ENCODE peak calls at places on chromosomes 7 and 10, in nine cellular contexts. One of them, this sample, is unnamed.

GRCh38 chr10:100812978-100813377 is 67.6 kb downstream of the PAX2 start:
- DNase-seq in iris pigment epithelial cell: no peak
- DNase-seq in A549: no peak
- DNase-seq in erythroblast: no peak
- DNase-seq in activated CD4-positive, alpha-beta T cell treated with anti-CD3 and anti-CD28 coated beads, Interleukin-2, amount 10 ng/mL, durations not matched to agents 7 days and 5 days: no peak
- DNase-seq in heart right ventricle: no peak
- DNase-seq in cardiac septum: no peak
- DNase-seq in pancreas: no peak
- DNase-seq in neural progenitor cell: no peak
- DNase-seq in this sample: no peak

GRCh38 chr10:121288011-121288410 is 310.2 kb downstream of the FGFR2 start:
- DNase-seq in heart right ventricle: no peak
- DNase-seq in erythroblast: no peak
- DNase-seq in activated CD4-positive, alpha-beta T cell treated with anti-CD3 and anti-CD28 coated beads, Interleukin-2, amount 10 ng/mL, durations not matched to agents 7 days and 5 days: no peak
- DNase-seq in pancreas: no peak
- DNase-seq in cardiac septum: no peak
- DNase-seq in iris pigment epithelial cell: no peak
- DNase-seq in A549: no peak
- DNase-seq in neural progenitor cell: no peak
- DNase-seq in this sample: no peak

GRCh38 chr10:78894841-78895195 is 173.9 kb upstream of the ZMIZ1 start:
- DNase-seq in neural progenitor cell: no peak
- DNase-seq in heart right ventricle: no peak
- DNase-seq in pancreas: no peak
- DNase-seq in cardiac septum: peak
- DNase-seq in erythroblast: no peak
- DNase-seq in iris pigment epithelial cell: no peak
- DNase-seq in A549: no peak
- DNase-seq in activated CD4-positive, alpha-beta T cell treated with anti-CD3 and anti-CD28 coated beads, Interleukin-2, amount 10 ng/mL, durations not matched to agents 7 days and 5 days: no peak
- DNase-seq in this sample: no peak

GRCh38 chr10:103556383-103557007 is 63.0 kb downstream of the NEURL1 start:
- DNase-seq in A549: no peak
- DNase-seq in cardiac septum: no peak
- DNase-seq in neural progenitor cell: no peak
- DNase-seq in erythroblast: no peak
- DNase-seq in activated CD4-positive, alpha-beta T cell treated with anti-CD3 and anti-CD28 coated beads, Interleukin-2, amount 10 ng/mL, durations not matched to agents 7 days and 5 days: no peak
- DNase-seq in pancreas: no peak
- DNase-seq in iris pigment epithelial cell: no peak
- DNase-seq in heart right ventricle: no peak
- DNase-seq in this sample: no peak

GRCh38 chr10:67603086-67603485 is 92.9 kb downstream of the CTNNA3 start:
- DNase-seq in cardiac septum: no peak
- DNase-seq in neural progenitor cell: no peak
- DNase-seq in A549: no peak
- DNase-seq in pancreas: no peak
- DNase-seq in heart right ventricle: no peak
- DNase-seq in iris pigment epithelial cell: no peak
- DNase-seq in activated CD4-positive, alpha-beta T cell treated with anti-CD3 and anti-CD28 coated beads, Interleukin-2, amount 10 ng/mL, durations not matched to agents 7 days and 5 days: no peak
- DNase-seq in erythroblast: no peak
- DNase-seq in this sample: no peak

GRCh38 chr10:24951201-24952145 is 933 bp downstream of the PRTFDC1 start:
- DNase-seq in erythroblast: peak
- DNase-seq in cardiac septum: no peak
- DNase-seq in activated CD4-positive, alpha-beta T cell treated with anti-CD3 and anti-CD28 coated beads, Interleukin-2, amount 10 ng/mL, durations not matched to agents 7 days and 5 days: no peak
- DNase-seq in heart right ventricle: no peak
- DNase-seq in A549: peak
- DNase-seq in iris pigment epithelial cell: peak
- DNase-seq in neural progenitor cell: peak
- DNase-seq in pancreas: no peak
- DNase-seq in this sample: peak

GRCh38 chr10:9608592-9608991 is 1409.1 kb upstream of the CELF2 start:
- DNase-seq in iris pigment epithelial cell: peak
- DNase-seq in cardiac septum: no peak
- DNase-seq in neural progenitor cell: no peak
- DNase-seq in activated CD4-positive, alpha-beta T cell treated with anti-CD3 and anti-CD28 coated beads, Interleukin-2, amount 10 ng/mL, durations not matched to agents 7 days and 5 days: no peak
- DNase-seq in A549: no peak
- DNase-seq in heart right ventricle: no peak
- DNase-seq in pancreas: no peak
- DNase-seq in erythroblast: peak
- DNase-seq in this sample: no peak

GRCh38 chr10:73234695-73235094 is 12.4 kb downstream of the DNAJC9 start:
- DNase-seq in erythroblast: no peak
- DNase-seq in iris pigment epithelial cell: no peak
- DNase-seq in heart right ventricle: no peak
- DNase-seq in pancreas: no peak
- DNase-seq in activated CD4-positive, alpha-beta T cell treated with anti-CD3 and anti-CD28 coated beads, Interleukin-2, amount 10 ng/mL, durations not matched to agents 7 days and 5 days: no peak
- DNase-seq in neural progenitor cell: no peak
- DNase-seq in cardiac septum: no peak
- DNase-seq in A549: no peak
- DNase-seq in this sample: no peak

GRCh38 chr7:759569-759968 is 32.5 kb upstream of the PRKAR1B start:
- DNase-seq in activated CD4-positive, alpha-beta T cell treated with anti-CD3 and anti-CD28 coated beads, Interleukin-2, amount 10 ng/mL, durations not matched to agents 7 days and 5 days: no peak
- DNase-seq in cardiac septum: peak
- DNase-seq in A549: no peak
- DNase-seq in pancreas: no peak
- DNase-seq in iris pigment epithelial cell: no peak
- DNase-seq in erythroblast: no peak
- DNase-seq in heart right ventricle: no peak
- DNase-seq in neural progenitor cell: no peak
- DNase-seq in this sample: no peak

GRCh38 chr7:52114056-52114455 is 797.4 kb upstream of the COBL start:
- DNase-seq in iris pigment epithelial cell: no peak
- DNase-seq in erythroblast: no peak
- DNase-seq in A549: no peak
- DNase-seq in cardiac septum: no peak
- DNase-seq in pancreas: no peak
- DNase-seq in activated CD4-positive, alpha-beta T cell treated with anti-CD3 and anti-CD28 coated beads, Interleukin-2, amount 10 ng/mL, durations not matched to agents 7 days and 5 days: no peak
- DNase-seq in heart right ventricle: no peak
- DNase-seq in neural progenitor cell: no peak
- DNase-seq in this sample: no peak

GRCh38 chr10:96987842-96988175 is 155.7 kb downstream of the LCOR start:
- DNase-seq in A549: no peak
- DNase-seq in neural progenitor cell: no peak
- DNase-seq in erythroblast: no peak
- DNase-seq in iris pigment epithelial cell: no peak
- DNase-seq in heart right ventricle: no peak
- DNase-seq in pancreas: no peak
- DNase-seq in cardiac septum: no peak
- DNase-seq in activated CD4-positive, alpha-beta T cell treated with anti-CD3 and anti-CD28 coated beads, Interleukin-2, amount 10 ng/mL, durations not matched to agents 7 days and 5 days: no peak
- DNase-seq in this sample: no peak

GRCh38 chr7:17206354-17206905 is 92.0 kb upstream of the AHR start:
- DNase-seq in A549: peak
- DNase-seq in iris pigment epithelial cell: peak
- DNase-seq in erythroblast: peak
- DNase-seq in neural progenitor cell: no peak
- DNase-seq in activated CD4-positive, alpha-beta T cell treated with anti-CD3 and anti-CD28 coated beads, Interleukin-2, amount 10 ng/mL, durations not matched to agents 7 days and 5 days: no peak
- DNase-seq in pancreas: no peak
- DNase-seq in heart right ventricle: no peak
- DNase-seq in cardiac septum: no peak
- DNase-seq in this sample: no peak

GRCh38 chr7:37694208-37695080 is 10.9 kb downstream of the GPR141 start:
- DNase-seq in neural progenitor cell: peak
- DNase-seq in erythroblast: no peak
- DNase-seq in A549: no peak
- DNase-seq in iris pigment epithelial cell: no peak
- DNase-seq in activated CD4-positive, alpha-beta T cell treated with anti-CD3 and anti-CD28 coated beads, Interleukin-2, amount 10 ng/mL, durations not matched to agents 7 days and 5 days: no peak
- DNase-seq in heart right ventricle: peak
- DNase-seq in cardiac septum: peak
- DNase-seq in pancreas: no peak
- DNase-seq in this sample: no peak

GRCh38 chr10:117339569-117339968 is 35.7 kb downstream of the PDZD8 start:
- DNase-seq in erythroblast: peak
- DNase-seq in activated CD4-positive, alpha-beta T cell treated with anti-CD3 and anti-CD28 coated beads, Interleukin-2, amount 10 ng/mL, durations not matched to agents 7 days and 5 days: no peak
- DNase-seq in iris pigment epithelial cell: peak
- DNase-seq in heart right ventricle: no peak
- DNase-seq in neural progenitor cell: no peak
- DNase-seq in A549: no peak
- DNase-seq in pancreas: no peak
- DNase-seq in cardiac septum: no peak
- DNase-seq in this sample: no peak

GRCh38 chr10:104103956-104104355 is 18.0 kb upstream of the SFR1 start:
- DNase-seq in neural progenitor cell: no peak
- DNase-seq in heart right ventricle: no peak
- DNase-seq in A549: no peak
- DNase-seq in erythroblast: no peak
- DNase-seq in iris pigment epithelial cell: no peak
- DNase-seq in cardiac septum: no peak
- DNase-seq in pancreas: no peak
- DNase-seq in activated CD4-positive, alpha-beta T cell treated with anti-CD3 and anti-CD28 coated beads, Interleukin-2, amount 10 ng/mL, durations not matched to agents 7 days and 5 days: no peak
- DNase-seq in this sample: no peak